ENCODE peak calls at places on chromosomes 11 and 22, in seven cellular contexts. G, B, W, M, D, V and L are unnamed samples.

GRCh38 chr11:68146704-68147474 is 25.7 kb upstream of the CHKA start:
- DNase-seq in G (peak; percentile 87), B (peak; percentile 84), W (peak; percentile 39), D (no peak), V (peak; percentile 31), M (peak; percentile 91), L (peak; percentile 27)

GRCh38 chr11:46599340-46600067 is 5.7 kb upstream of the AMBRA1 start:
- DNase-seq in V (peak; percentile 61), G (no peak), W (no peak), M (no peak), B (no peak), D (no peak), L (no peak)

GRCh38 chr11:8261921-8262551 is 1.6 kb downstream of the LMO1 start:
- DNase-seq in M (peak; percentile 24), W (no peak), B (no peak), V (no peak), D (no peak), G (no peak), L (no peak)

GRCh38 chr22:49540571-49541450 is 286.9 kb downstream of the BRD1 start:
- DNase-seq in M (no peak), V (no peak), G (no peak), W (no peak), D (no peak), B (peak; percentile 4), L (no peak)

GRCh38 chr22:29224121-29224858 is 18.6 kb downstream of the EMID1 start:
- DNase-seq in W (peak; percentile 6), G (no peak), M (no peak), V (no peak), D (no peak), B (peak; percentile 33), L (no peak)

GRCh38 chr22:20843501-20843900 is 15.1 kb downstream of the PI4KA start:
- DNase-seq in M (no peak), D (no peak), B (no peak), W (no peak), G (no peak), V (no peak), L (no peak)

GRCh38 chr22:41841085-41841712 is 8.3 kb downstream of the SREBF2 start:
- DNase-seq in D (no peak), V (no peak), G (peak; percentile 79), W (no peak), M (no peak), B (peak; percentile 52), L (peak; percentile 53)

GRCh38 chr11:70570693-70571395 is 172.5 kb downstream of the CTTN start:
- DNase-seq in G (no peak), B (no peak), D (no peak), W (peak; percentile 18), V (no peak), M (no peak), L (no peak)

GRCh38 chr11:1075341-1075911 is 752 bp downstream of the MUC2 start:
- DNase-seq in V (no peak), D (no peak), G (no peak), M (no peak), W (no peak), B (no peak), L (no peak)

GRCh38 chr11:1077033-1077416 is 2.4 kb downstream of the MUC2 start:
- DNase-seq in G (no peak), V (no peak), D (no peak), M (no peak), W (no peak), B (no peak), L (no peak)

GRCh38 chr11:1076061-1076665 is 1.5 kb downstream of the MUC2 start:
- DNase-seq in B (no peak), V (no peak), G (no peak), M (no peak), W (no peak), D (no peak), L (no peak)

GRCh38 chr11:1078191-1078601 is 3.5 kb downstream of the MUC2 start:
- DNase-seq in V (no peak), W (no peak), M (no peak), D (no peak), B (no peak), G (no peak), L (no peak)

DNA sequence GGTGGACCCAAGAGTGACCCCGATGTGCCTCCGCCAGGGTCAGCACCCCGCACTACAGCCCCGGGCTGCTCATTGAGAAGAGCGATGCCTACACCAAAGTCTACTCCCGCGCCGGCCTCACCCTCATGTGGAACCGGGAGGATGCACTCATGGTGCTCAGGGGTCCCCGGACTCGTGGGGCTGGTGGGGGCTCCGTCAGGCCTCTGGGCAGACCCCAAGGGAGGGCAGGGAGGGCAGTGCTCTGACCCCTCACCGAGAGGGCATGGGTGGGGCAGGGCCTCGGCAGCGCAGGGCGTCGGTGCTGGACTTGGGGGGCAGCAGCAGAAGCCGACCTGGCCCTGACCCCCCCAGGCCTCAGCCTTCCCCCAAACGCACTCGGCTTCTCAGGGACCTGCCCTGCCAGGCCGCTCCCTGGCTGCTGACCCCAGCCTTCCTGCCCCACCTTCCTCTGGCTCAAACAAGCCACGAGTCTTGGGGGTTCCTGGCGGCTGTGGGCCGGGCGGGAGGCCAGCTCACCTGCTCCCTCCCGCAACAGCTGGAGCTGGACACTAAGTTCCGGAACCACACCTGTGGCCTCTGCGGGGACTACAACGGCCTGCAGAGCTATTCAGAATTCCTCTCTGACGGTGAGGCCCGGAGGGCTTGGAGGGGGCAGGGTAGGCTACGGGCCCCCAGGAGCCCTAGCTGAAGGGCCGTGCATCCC is 2.9 kb downstream of the MUC2 start:
- DNase-seq in M (no peak), W (no peak), V (no peak), B (no peak), G (no peak), D (no peak), L (no peak)
- H3K4me3 ChIP-seq in M (no peak overlapping the region), W (no peak overlapping the region), V (no peak overlapping the region), B (no peak overlapping the region), G (peak overlapping the region; percentile 19), D (no peak overlapping the region), L (no peak overlapping the region)

GRCh38 chr11:76208829-76209670 is 2.7 kb upstream of the WNT11 start:
- DNase-seq in B (peak; percentile 85), G (peak; percentile 88), V (peak; percentile 38), W (peak; percentile 45), M (peak; percentile 91), D (no peak), L (peak; percentile 80)

GRCh38 chr11:76210920-76211851 is 4.9 kb upstream of the WNT11 start:
- DNase-seq in D (no peak), G (peak; percentile 23), V (no peak), B (peak; percentile 40), W (no peak), M (no peak), L (no peak)

GRCh38 chr11:76208438-76208828 is 2.1 kb upstream of the WNT11 start:
- DNase-seq in D (no peak), W (no peak), B (no peak), G (no peak), V (no peak), M (no peak), L (no peak)

GRCh38 chr11:76209956-76210885 is 3.9 kb upstream of the WNT11 start:
- DNase-seq in W (peak; percentile 78), V (peak; percentile 85), G (peak; percentile 69), B (peak; percentile 69), D (no peak), M (peak; percentile 78), L (peak; percentile 90)

GRCh38 chr11:76209671-76209955 is 3.3 kb upstream of the WNT11 start:
- DNase-seq in D (no peak), V (no peak), G (no peak), M (no peak), W (no peak), B (no peak), L (peak; percentile 36)
- H3K4me3 ChIP-seq in D (no peak overlapping the region), V (peak overlapping the region; percentile 55), G (peak overlapping the region; percentile 71), M (peak overlapping the region; percentile 52), W (no peak overlapping the region), B (peak overlapping the region; percentile 46), L (peak overlapping the region; percentile 82)

GRCh38 chr22:39430576-39431150 is 26.1 kb upstream of the MGAT3 start:
- DNase-seq in W (no peak), B (no peak), G (no peak), V (no peak), M (no peak), D (no peak), L (no peak)

GRCh38 chr22:39427751-39428596 is 28.4 kb downstream of the TAB1 start:
- DNase-seq in B (peak; percentile 40), W (no peak), V (no peak), M (peak; percentile 42), D (no peak), G (no peak), L (no peak)

GRCh38 chr22:39429916-39430575 is 26.8 kb upstream of the MGAT3 start:
- DNase-seq in W (no peak), G (no peak), M (peak; percentile 43), D (no peak), B (no peak), V (no peak), L (no peak)

GRCh38 chr22:39428597-39429071 is 28.2 kb upstream of the MGAT3 start:
- DNase-seq in M (peak; percentile 30), V (no peak), D (no peak), B (no peak), G (no peak), W (peak; percentile 39), L (peak; percentile 40)

GRCh38 chr22:39429186-39429585 is 27.6 kb upstream of the MGAT3 start:
- DNase-seq in D (no peak), B (no peak), G (no peak), W (no peak), V (no peak), M (no peak), L (no peak)
- H3K4me3 ChIP-seq in D (no peak overlapping the region), B (no peak overlapping the region), G (no peak overlapping the region), W (no peak overlapping the region), V (no peak overlapping the region), M (no peak overlapping the region), L (no peak overlapping the region)

DNA sequence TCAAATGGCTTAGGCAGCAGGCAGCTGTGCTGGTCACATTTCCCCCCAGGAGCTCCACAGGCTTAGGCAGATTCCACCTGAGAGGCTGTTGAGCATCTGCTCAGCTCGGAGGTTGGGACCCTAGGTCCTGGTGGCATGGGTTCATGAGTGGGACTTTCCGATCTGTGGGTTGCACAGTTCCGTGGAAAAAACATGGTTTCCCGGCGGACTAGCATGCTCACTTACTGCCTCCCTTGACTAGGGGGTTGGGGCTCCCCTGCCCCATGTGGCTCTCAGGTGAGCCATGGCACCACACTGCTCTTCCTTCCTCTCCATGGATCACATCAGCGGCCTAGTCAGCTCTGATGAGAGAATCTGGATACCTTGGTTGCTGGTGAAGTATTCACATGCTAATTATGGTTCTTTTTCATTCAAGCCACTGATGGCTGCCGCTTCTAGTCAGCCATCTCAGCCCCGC is 685.1 kb downstream of the METTL15 start:
- DNase-seq in M (no peak), D (no peak), V (no peak), B (no peak), G (no peak), W (no peak), L (no peak)
- H3K4me3 ChIP-seq in M (no peak overlapping the region), D (no peak overlapping the region), V (no peak overlapping the region), B (no peak overlapping the region), G (no peak overlapping the region), W (no peak overlapping the region), L (no peak overlapping the region)